ENCODE peak calls at places on chromosomes 5 and 9, in five cellular contexts. G is transverse colon, P is endothelial cell of umbilical vein, U is GM12878, W is sigmoid colon. Y is an unnamed sample.

GRCh38 chr5:178242416-178242815 is 9.8 kb upstream of the PHYKPL start:
- DNase-seq in U (no peak), P (no peak), G (no peak), W (no peak), Y (no peak)

GRCh38 chr9:91212592-91213243 is 149.0 kb downstream of the AUH start:
- DNase-seq in P (no peak), U (no peak), W (no peak), G (no peak), Y (no peak)

GRCh38 chr9:136079916-136080246 is 15.2 kb downstream of the NACC2 start:
- DNase-seq in W (peak), G (no peak), P (no peak), U (no peak), Y (no peak)

GRCh38 chr5:43019615-43020293 is 20.4 kb downstream of the ANXA2R start:
- DNase-seq in P (peak), W (no peak), U (no peak), G (peak), Y (peak)

GRCh38 chr5:93431255-93431654 is 149.8 kb downstream of the NR2F1-AS1 start:
- DNase-seq in W (no peak), P (no peak), G (no peak), U (no peak), Y (no peak)

GRCh38 chr5:99379187-99379586 is 450.4 kb upstream of the CHD1 start:
- DNase-seq in P (no peak), G (no peak), W (no peak), U (no peak), Y (no peak)

GRCh38 chr5:134240421-134240962 is 14.6 kb upstream of the PPP2CA start:
- DNase-seq in W (no peak), P (no peak), G (no peak), U (no peak), Y (no peak)

GRCh38 chr5:36744678-36745659 is 131.6 kb upstream of the NIPBL start:
- DNase-seq in G (peak), P (peak), U (no peak), W (peak), Y (peak)

GRCh38 chr9:105052346-105052745 is 124.4 kb upstream of the ABCA1 start:
- DNase-seq in W (no peak), G (no peak), P (no peak), U (no peak), Y (no peak)

GRCh38 chr9:88796947-88797346 is 194.3 kb upstream of the S1PR3 start:
- DNase-seq in W (no peak), P (no peak), U (no peak), G (no peak), Y (no peak)

GRCh38 chr5:86979801-86980510 is 287.7 kb upstream of the RASA1 start:
- DNase-seq in U (no peak), W (no peak), G (no peak), P (peak), Y (peak)

GRCh38 chr5:56169281-56169680 is 63.8 kb downstream of the ANKRD55 start:
- DNase-seq in P (peak), U (no peak), G (no peak), W (no peak), Y (no peak)

GRCh38 chr9:68706579-68707201 is 1.6 kb downstream of the PIP5K1B start:
- DNase-seq in W (no peak), P (no peak), U (peak), G (peak), Y (no peak)

GRCh38 chr5:116546033-116546742 is 28.4 kb downstream of the SEMA6A start:
- DNase-seq in G (peak), U (no peak), P (no peak), W (no peak), Y (no peak)

GRCh38 chr9:126109575-126109974 is 217.1 kb upstream of the MVB12B start:
- DNase-seq in P (no peak), U (no peak), G (no peak), W (peak), Y (no peak)

GRCh38 chr9:132242621-132243155 is 80.8 kb downstream of the NTNG2 start:
- DNase-seq in P (peak), U (no peak), G (no peak), W (no peak), Y (no peak)

GRCh38 chr5:75473463-75473862 is 38.0 kb downstream of the CERT1 start:
- DNase-seq in U (no peak), W (no peak), P (no peak), G (no peak), Y (no peak)

GRCh38 chr5:43221502-43221901 is 29.5 kb downstream of the NIM1K start:
- DNase-seq in P (no peak), G (no peak), W (no peak), U (no peak), Y (no peak)

GRCh38 chr5:117776977-117777376 is 1202.4 kb upstream of the SEMA6A start:
- DNase-seq in G (no peak), U (no peak), W (no peak), P (no peak), Y (no peak)

GRCh38 chr9:4555251-4555650 is 65.0 kb downstream of the SLC1A1 start:
- DNase-seq in G (no peak), W (no peak), U (no peak), P (peak), Y (peak)

GRCh38 chr9:113388833-113389232 is 12.0 kb upstream of the HDHD3 start:
- DNase-seq in U (no peak), P (no peak), W (no peak), G (peak), Y (no peak)

GRCh38 chr5:179171816-179172745 is 111.9 kb downstream of the ZNF354C start:
- DNase-seq in P (no peak), W (no peak), U (no peak), G (no peak), Y (no peak)

GRCh38 chr5:65395526-65396155 is 86.1 kb downstream of the ADAMTS6 start:
- DNase-seq in P (peak), U (no peak), G (no peak), W (no peak), Y (no peak)

GRCh38 chr5:92800360-92800759 is 780.7 kb downstream of the NR2F1-AS1 start:
- DNase-seq in W (no peak), U (no peak), G (no peak), P (peak), Y (no peak)

GRCh38 chr5:142745268-142745667 is 24.9 kb upstream of the ARHGAP26 start:
- DNase-seq in P (no peak), G (no peak), W (no peak), U (no peak), Y (no peak)

GRCh38 chr9:90092512-90092911 is 487.7 kb downstream of the GADD45G start:
- DNase-seq in P (no peak), W (no peak), U (no peak), G (no peak), Y (no peak)

DNA sequence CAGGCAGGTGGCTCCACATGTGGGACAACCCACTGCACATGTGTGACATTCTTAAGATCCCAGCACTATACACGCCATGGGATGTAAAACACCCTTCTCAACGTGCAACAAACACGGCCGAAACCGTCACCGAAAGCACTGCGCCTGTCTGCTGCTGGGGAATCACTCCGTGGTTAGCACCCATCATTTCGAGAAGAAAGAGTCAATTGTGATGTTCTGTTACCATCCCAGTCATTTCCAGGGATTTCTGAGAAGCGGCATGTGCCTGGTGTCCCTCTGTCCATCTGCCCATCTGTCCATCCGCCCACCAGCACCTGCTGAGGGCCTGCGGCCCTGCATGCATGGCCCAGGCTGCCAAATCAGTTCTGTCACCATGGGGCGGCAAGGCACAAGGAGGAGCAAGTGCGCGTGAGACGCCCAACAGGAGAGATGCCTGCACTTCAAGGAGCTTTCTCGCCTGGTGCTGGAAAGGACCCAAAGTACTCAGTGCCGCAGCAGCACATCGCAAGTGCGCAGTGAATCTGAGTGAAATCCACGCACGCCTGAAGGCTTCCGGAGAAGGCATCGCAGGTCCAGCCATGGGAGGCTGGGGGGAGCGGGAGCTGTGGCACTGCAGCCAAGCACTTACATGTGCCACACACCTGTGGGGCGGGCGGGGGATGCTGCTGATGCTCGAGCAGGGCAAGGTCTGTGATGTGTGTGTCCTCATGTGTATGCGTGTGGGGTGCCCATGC is 38.0 kb downstream of the VAV2 start:
- DNase-seq in P (no peak), G (no peak), W (no peak), U (peak), Y (no peak)
- TF ChIP-seq POLR2AphosphoS5 in P (no peak), G (no peak), W (no peak), U (no peak), Y (no peak)

GRCh38 chr9:78235771-78236510 is at the start of gene CEP78:
- DNase-seq in P (peak), U (peak), W (peak), G (peak), Y (peak)
- TF ChIP-seq POLR2AphosphoS5 in P (peak), U (peak), W (peak), G (peak), Y (peak)

GRCh38 chr9:119369670-119370366 is 583 bp upstream of the BRINP1 start:
- DNase-seq in G (no peak), W (no peak), U (no peak), P (no peak), Y (no peak)

GRCh38 chr9:119368179-119368578 is 1.1 kb downstream of the BRINP1 start:
- DNase-seq in U (no peak), W (no peak), P (no peak), G (no peak), Y (no peak)

GRCh38 chr9:119372951-119373350 is 3.7 kb upstream of the BRINP1 start:
- DNase-seq in W (no peak), U (no peak), P (no peak), G (no peak), Y (no peak)

GRCh38 chr9:119368681-119369581 is at the start of gene BRINP1:
- DNase-seq in P (no peak), U (no peak), W (no peak), G (no peak), Y (no peak)

DNA sequence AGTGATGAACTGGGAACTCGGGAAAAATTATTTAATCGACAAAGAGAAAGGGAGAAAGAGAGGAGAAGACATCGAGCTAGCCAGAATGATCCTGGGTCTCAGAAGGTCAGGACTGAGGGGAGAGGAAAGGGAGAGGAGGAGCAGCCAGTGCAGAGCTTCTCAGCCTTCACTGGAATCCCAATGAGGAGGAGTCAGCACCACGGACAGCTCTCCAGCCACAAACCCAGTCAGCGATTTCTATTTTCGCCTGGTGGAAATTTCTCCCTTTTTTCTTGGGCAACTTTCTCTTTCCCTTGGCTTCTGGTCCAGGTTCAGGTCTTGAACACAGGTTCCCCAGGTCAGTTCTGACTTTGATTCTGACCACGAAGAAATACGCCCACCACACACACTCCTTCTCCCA is 1.6 kb upstream of the BRINP1 start:
- DNase-seq in W (no peak), U (no peak), P (no peak), G (peak), Y (no peak)
- TF ChIP-seq POLR2AphosphoS5 in W (no peak), U (no peak), P (no peak), G (no peak), Y (no peak)

GRCh38 chr9:81499021-81499454 is 190.3 kb downstream of the TLE1 start:
- DNase-seq in W (peak), G (no peak), U (no peak), P (no peak), Y (no peak)
- TF ChIP-seq POLR2AphosphoS5 in W (peak), G (peak), U (no peak), P (no peak), Y (no peak)

GRCh38 chr9:98808411-98808815 is 943 bp downstream of the GALNT12 start:
- DNase-seq in P (no peak), W (peak), G (peak), U (no peak), Y (no peak)
- TF ChIP-seq POLR2AphosphoS5 in P (no peak), W (no peak), G (peak), U (no peak), Y (peak)